ENCODE peak calls at places on chromosomes 5 and 9, in nine cellular contexts. K, Y, L, R, Q, T, G, D and P are unnamed samples.

GRCh38 chr5:140011297-140011802 is 31.7 kb downstream of the NRG2 start:
- DNase-seq in T (no peak), R (no peak), Q (peak; percentile 53), D (no peak), L (no peak), Y (no peak), G (no peak), K (no peak), P (peak; percentile 9)

GRCh38 chr9:98074119-98074990 is 17.8 kb downstream of the NANS start:
- DNase-seq in D (peak; percentile 82), L (no peak), Q (peak; percentile 64), R (no peak), T (peak; percentile 52), Y (peak; percentile 63), G (peak; percentile 68), K (peak; percentile 62), P (peak; percentile 83)

GRCh38 chr5:173615884-173616576 is 420 bp downstream of the BOD1 start:
- DNase-seq in T (peak; percentile 78), Y (peak; percentile 60), G (peak; percentile 67), L (no peak), K (peak; percentile 75), D (peak; percentile 70), R (peak; percentile 56), Q (peak; percentile 87), P (peak; percentile 90)

GRCh38 chr5:138975098-138975847 is 100.1 kb upstream of the LRRTM2 start:
- DNase-seq in L (no peak), G (no peak), T (no peak), Y (no peak), D (peak; percentile 32), K (peak; percentile 84), Q (peak; percentile 67), R (no peak), P (peak; percentile 83)

GRCh38 chr5:23412515-23412914 is 94.9 kb upstream of the PRDM9 start:
- DNase-seq in K (no peak), Y (no peak), T (no peak), G (no peak), Q (no peak), D (no peak), R (no peak), L (no peak), P (no peak)

GRCh38 chr5:96374653-96375052 is 58.4 kb downstream of the PCSK1 start:
- DNase-seq in Y (no peak), K (no peak), L (no peak), R (no peak), G (peak; percentile 45), D (no peak), Q (no peak), T (no peak), P (no peak)

GRCh38 chr9:36143242-36143641 is 6.7 kb downstream of the GLIPR2 start:
- DNase-seq in R (no peak), K (no peak), L (no peak), Y (no peak), Q (no peak), T (no peak), G (no peak), D (no peak), P (no peak)

GRCh38 chr5:89069591-89069990 is 186.6 kb upstream of the MEF2C start:
- DNase-seq in K (no peak), R (no peak), T (no peak), G (no peak), Y (no peak), D (no peak), Q (no peak), L (no peak), P (no peak)

GRCh38 chr5:179345179-179345428 is 157 bp downstream of the ADAMTS2 start:
- DNase-seq in G (no peak), Q (no peak), R (no peak), T (no peak), Y (no peak), L (no peak), K (no peak), D (no peak), P (no peak)

GRCh38 chr5:179344301-179345178 is 721 bp downstream of the ADAMTS2 start:
- DNase-seq in G (no peak), D (no peak), Y (no peak), Q (peak; percentile 44), K (no peak), R (no peak), T (no peak), L (peak; percentile 80), P (no peak)

GRCh38 chr5:179342577-179342976 is 2.7 kb downstream of the ADAMTS2 start:
- DNase-seq in R (no peak), D (no peak), L (peak; percentile 60), Q (peak; percentile 56), T (no peak), Y (no peak), K (no peak), G (no peak), P (peak; percentile 91)

GRCh38 chr5:179343021-179343781 is 2.1 kb downstream of the ADAMTS2 start:
- DNase-seq in D (no peak), L (peak; percentile 61), K (no peak), Q (no peak), R (no peak), T (no peak), Y (no peak), G (no peak), P (no peak)

GRCh38 chr5:179343902-179344300 is 1.4 kb downstream of the ADAMTS2 start:
- DNase-seq in K (no peak), T (no peak), Y (no peak), L (peak; percentile 84), Q (peak; percentile 74), G (no peak), D (peak; percentile 21), R (no peak), P (peak; percentile 88)
- TF ChIP-seq CTCF in K (peak; percentile 36), T (no peak), Y (no peak), L (peak; percentile 50), Q (peak; percentile 65), G (no peak), D (peak; percentile 31), R (peak; percentile 49), P (peak; percentile 58)

GRCh38 chr5:94614156-94614805 is 4.1 kb downstream of the KIAA0825 start:
- DNase-seq in R (no peak), K (no peak), L (no peak), Y (no peak), D (no peak), T (no peak), G (no peak), Q (no peak), P (no peak)

GRCh38 chr5:94615843-94616242 is 2.6 kb downstream of the KIAA0825 start:
- DNase-seq in R (no peak), T (no peak), Q (no peak), K (no peak), D (no peak), L (no peak), Y (no peak), G (no peak), P (no peak)

GRCh38 chr5:94618493-94619328 is at the start of the genes KIAA0825 and SLF1:
- DNase-seq in R (peak; percentile 59), D (peak; percentile 90), Y (peak; percentile 78), Q (peak; percentile 95), L (peak; percentile 96), G (peak; percentile 87), K (peak; percentile 92), T (peak; percentile 86), P (peak; percentile 95)

GRCh38 chr5:94618029-94618492 is 343 bp downstream of the KIAA0825 start:
- DNase-seq in K (peak; percentile 69), Q (peak; percentile 72), Y (no peak), D (peak; percentile 82), L (peak; percentile 79), R (peak; percentile 33), G (peak; percentile 53), T (no peak), P (peak; percentile 78)

DNA sequence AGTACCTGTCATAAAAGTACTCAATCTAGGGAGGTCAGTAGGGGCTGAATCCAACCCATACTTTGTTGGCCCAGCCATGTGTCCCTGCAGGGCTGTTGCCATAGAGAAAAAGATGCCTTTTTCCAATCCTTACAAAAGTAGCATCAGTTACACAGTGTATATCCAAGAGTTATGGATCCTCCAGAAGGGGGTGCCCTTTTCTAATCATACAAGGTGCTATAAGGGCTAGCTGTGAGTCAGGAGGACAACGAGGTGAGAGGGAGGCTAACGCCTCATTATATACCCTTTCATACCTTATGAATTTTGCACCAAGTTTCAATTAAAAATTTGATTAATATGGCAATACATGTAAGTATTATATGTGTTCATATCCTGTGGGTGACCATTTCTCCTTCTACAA is 4.8 kb downstream of the KIAA0825 start:
- DNase-seq in L (no peak), K (peak; percentile 19), Q (peak; percentile 49), R (no peak), T (no peak), G (no peak), D (no peak), Y (no peak), P (peak; percentile 7)
- TF ChIP-seq CTCF in L (no peak), K (peak; percentile 5), Q (peak; percentile 26), R (peak; percentile 15), T (no peak), G (peak; percentile 35), D (peak; percentile 16), Y (no peak), P (peak; percentile 6)

GRCh38 chr5:141762790-141763368 is 80.8 kb upstream of the ARAP3 start:
- DNase-seq in Y (no peak), L (no peak), D (no peak), Q (no peak), K (no peak), G (no peak), T (no peak), R (no peak), P (no peak)
- TF ChIP-seq CTCF in Y (no peak), L (no peak), D (no peak), Q (no peak), K (no peak), G (no peak), T (no peak), R (no peak), P (no peak)

GRCh38 chr9:100126423-100126822 is 27.4 kb downstream of the INVS start:
- DNase-seq in G (no peak), R (no peak), L (no peak), D (no peak), T (no peak), Y (no peak), K (no peak), Q (no peak), P (no peak)

GRCh38 chr9:100131875-100132430 is 32.9 kb downstream of the INVS start:
- DNase-seq in Q (no peak), G (no peak), Y (no peak), L (no peak), K (no peak), T (no peak), R (no peak), D (no peak), P (no peak)

GRCh38 chr9:100125236-100125635 is 26.2 kb downstream of the INVS start:
- DNase-seq in T (no peak), Y (no peak), Q (no peak), D (no peak), K (no peak), R (no peak), G (no peak), L (no peak), P (no peak)

GRCh38 chr9:100125913-100126312 is 26.9 kb downstream of the INVS start:
- DNase-seq in T (no peak), Y (no peak), L (no peak), D (no peak), R (no peak), K (no peak), Q (no peak), G (no peak), P (no peak)

DNA sequence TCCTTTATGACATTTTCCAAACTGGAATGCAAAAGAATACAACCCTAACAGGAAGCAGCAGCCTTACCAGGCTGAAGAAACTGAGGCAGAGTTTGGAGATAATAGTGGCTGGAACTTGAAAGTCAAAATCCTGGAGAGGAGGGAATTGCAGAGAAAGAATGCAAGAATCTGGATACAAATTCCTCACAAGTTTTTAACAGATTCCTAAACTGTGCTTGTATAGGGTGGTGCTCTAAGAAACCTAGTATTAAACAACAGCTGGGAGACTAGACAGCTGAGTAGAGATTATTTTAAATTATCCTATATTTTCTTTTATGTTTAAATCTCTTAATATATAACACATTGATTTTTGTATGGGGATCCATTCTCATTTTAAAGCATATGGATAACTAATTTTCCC is 30.7 kb downstream of the INVS start:
- DNase-seq in L (no peak), D (no peak), Y (no peak), Q (no peak), R (no peak), K (no peak), T (no peak), G (no peak), P (no peak)
- TF ChIP-seq CTCF in L (no peak), D (no peak), Y (no peak), Q (no peak), R (no peak), K (no peak), T (no peak), G (no peak), P (no peak)